ENCODE peak calls at places on chromosome 13, in eight cellular contexts. P is GM13976, X is endodermal cell, I is fibroblast of lung, Q is B cell, H is fibroblast of mammary gland, Y is nephron progenitor cell, N is thoracic aorta. T is an unnamed sample.

GRCh38 chr13:40336228-40337221 is 329.9 kb downstream of the FOXO1 start:
- DNase-seq in P (no peak), X (no peak), I (no peak), Q (no peak), H (no peak), Y (no peak), N (no peak), T (no peak)

GRCh38 chr13:31351376-31351775 is 151.6 kb downstream of the B3GLCT start:
- DNase-seq in P (no peak), X (no peak), I (no peak), Q (no peak), H (no peak), Y (no peak), N (no peak), T (no peak)

GRCh38 chr13:23687614-23688013 is 117.4 kb downstream of the TNFRSF19 start:
- DNase-seq in P (no peak), X (no peak), I (no peak), Q (no peak), H (no peak), Y (no peak), N (no peak), T (no peak)

GRCh38 chr13:50060718-50061117 is 45.5 kb downstream of the KCNRG start:
- DNase-seq in P (no peak), X (no peak), I (no peak), Q (no peak), H (peak), Y (no peak), N (no peak), T (no peak)

GRCh38 chr13:89567025-89567424 is 1780.5 kb upstream of the MIR17HG start:
- DNase-seq in P (no peak), X (no peak), I (no peak), Q (no peak), H (no peak), Y (no peak), N (no peak), T (no peak)

GRCh38 chr13:79490846-79491245 is 9.9 kb downstream of the NDFIP2 start:
- DNase-seq in P (no peak), X (no peak), I (peak), Q (no peak), H (no peak), Y (no peak), N (no peak), T (no peak)

GRCh38 chr13:66562054-66562453 is 668.1 kb downstream of the PCDH9 start:
- DNase-seq in P (no peak), X (no peak), I (no peak), Q (no peak), H (no peak), Y (no peak), N (no peak), T (no peak)

GRCh38 chr13:98157609-98158008 is 14.7 kb downstream of the FARP1 start:
- DNase-seq in P (no peak), X (no peak), I (no peak), Q (no peak), H (no peak), Y (no peak), N (no peak), T (no peak)

GRCh38 chr13:106033634-106034033 is 501.8 kb downstream of the EFNB2 start:
- DNase-seq in P (no peak), X (no peak), I (peak), Q (no peak), H (peak), Y (no peak), N (no peak), T (no peak)

GRCh38 chr13:31119966-31120733 is 41.6 kb downstream of the HSPH1 start:
- DNase-seq in P (no peak), X (no peak), I (no peak), Q (no peak), H (peak), Y (no peak), N (no peak), T (no peak)

GRCh38 chr13:77729502-77730221 is 32.2 kb downstream of the SLAIN1 start:
- DNase-seq in P (peak), X (no peak), I (no peak), Q (no peak), H (no peak), Y (no peak), N (no peak), T (no peak)

GRCh38 chr13:102033719-102034446 is 368.0 kb downstream of the FGF14 start:
- DNase-seq in P (no peak), X (no peak), I (no peak), Q (no peak), H (no peak), Y (no peak), N (no peak), T (no peak)

GRCh38 chr13:109785141-109785891 is 1.1 kb downstream of the IRS2 start:
- DNase-seq in P (no peak), X (peak), I (peak), Q (peak), H (peak), Y (peak), N (no peak), T (peak)

GRCh38 chr13:60412909-60413616 is 16.0 kb downstream of the TDRD3 start:
- DNase-seq in P (no peak), X (no peak), I (no peak), Q (no peak), H (no peak), Y (no peak), N (no peak), T (no peak)

GRCh38 chr13:94588575-94588974 is 7.4 kb downstream of the TGDS start:
- DNase-seq in P (no peak), X (no peak), I (no peak), Q (no peak), H (no peak), Y (no peak), N (no peak), T (no peak)

GRCh38 chr13:70623260-70623659 is 515.0 kb upstream of the KLHL1 start:
- DNase-seq in P (peak), X (no peak), I (peak), Q (no peak), H (peak), Y (no peak), N (no peak), T (no peak)

GRCh38 chr13:24148414-24149305 is 11.9 kb upstream of the SPATA13 start:
- DNase-seq in P (no peak), X (peak), I (peak), Q (no peak), H (peak), Y (no peak), N (no peak), T (no peak)

GRCh38 chr13:48579167-48579918 is 46.5 kb upstream of the RCBTB2 start:
- DNase-seq in P (peak), X (no peak), I (no peak), Q (peak), H (no peak), Y (no peak), N (no peak), T (no peak)

GRCh38 chr13:73138276-73138950 is 79.6 kb downstream of the KLF5 start:
- DNase-seq in P (no peak), X (no peak), I (peak), Q (no peak), H (peak), Y (peak), N (no peak), T (no peak)

GRCh38 chr13:37446503-37446902 is 152.1 kb downstream of the POSTN start:
- DNase-seq in P (no peak), X (no peak), I (peak), Q (no peak), H (peak), Y (no peak), N (no peak), T (no peak)

GRCh38 chr13:29507356-29507755 is 88.1 kb downstream of the SLC7A1 start:
- DNase-seq in P (no peak), X (no peak), I (no peak), Q (peak), H (peak), Y (no peak), N (no peak), T (no peak)

GRCh38 chr13:30846844-30847243 is 59.2 kb upstream of the MEDAG start:
- DNase-seq in P (no peak), X (no peak), I (no peak), Q (no peak), H (no peak), Y (no peak), N (no peak), T (no peak)

GRCh38 chr13:40252241-40252640 is 414.2 kb downstream of the FOXO1 start:
- DNase-seq in P (no peak), X (no peak), I (no peak), Q (no peak), H (no peak), Y (no peak), N (no peak), T (no peak)

GRCh38 chr13:83085186-83085900 is 796.9 kb downstream of the SLITRK1 start:
- DNase-seq in P (no peak), X (no peak), I (peak), Q (no peak), H (peak), Y (no peak), N (no peak), T (no peak)

GRCh38 chr13:35552172-35552844 is 75.8 kb upstream of the MAB21L1 start:
- DNase-seq in P (no peak), X (no peak), I (peak), Q (no peak), H (peak), Y (no peak), N (no peak), T (no peak)

GRCh38 chr13:50230365-50230978 is 215.2 kb downstream of the KCNRG start:
- DNase-seq in P (no peak), X (no peak), I (peak), Q (peak), H (peak), Y (no peak), N (no peak), T (no peak)

GRCh38 chr13:28568286-28568685 is 73.4 kb upstream of the FLT1 start:
- DNase-seq in P (no peak), X (no peak), I (peak), Q (no peak), H (no peak), Y (no peak), N (no peak), T (no peak)

GRCh38 chr13:80239571-80240255 is 101.2 kb downstream of the SPRY2 start:
- DNase-seq in P (no peak), X (no peak), I (peak), Q (no peak), H (no peak), Y (no peak), N (no peak), T (no peak)

GRCh38 chr13:19663416-19663979 is 30.0 kb downstream of the MPHOSPH8 start:
- DNase-seq in P (no peak), X (no peak), I (no peak), Q (no peak), H (no peak), Y (no peak), N (no peak), T (no peak)

GRCh38 chr13:104779311-104779710 is 1713.1 kb upstream of the SLC10A2 start:
- DNase-seq in P (no peak), X (peak), I (peak), Q (no peak), H (peak), Y (peak), N (no peak), T (no peak)

GRCh38 chr13:28099396-28100148 is 804 bp downstream of the FLT3 start:
- DNase-seq in P (peak), X (peak), I (no peak), Q (peak), H (no peak), Y (no peak), N (no peak), T (no peak)

DNA sequence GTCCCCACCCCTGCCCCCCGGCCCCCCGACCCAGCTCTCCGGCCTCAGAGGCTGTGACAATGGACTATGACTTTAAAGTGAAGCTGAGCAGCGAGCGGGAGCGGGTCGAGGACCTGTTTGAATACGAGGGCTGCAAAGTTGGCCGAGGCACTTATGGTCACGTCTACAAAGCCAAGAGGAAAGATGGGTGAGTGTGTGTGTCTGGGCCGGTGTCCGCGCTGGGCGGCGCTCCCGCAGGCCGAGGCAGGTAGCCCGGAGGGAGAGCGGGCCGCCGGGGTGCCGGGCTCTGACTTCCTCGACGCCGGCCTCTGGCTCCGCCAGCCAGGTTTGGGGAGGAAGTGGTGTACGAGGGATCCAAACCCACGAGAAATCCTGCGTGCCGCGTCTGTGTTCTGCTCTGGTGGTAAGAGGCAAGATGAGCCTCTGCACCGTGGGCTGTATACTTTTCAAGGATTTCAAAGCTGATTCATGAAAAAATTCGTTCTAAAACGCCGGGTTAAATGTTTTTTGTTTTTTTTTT is 714 bp downstream of the CDK8 start:
- DNase-seq in P (peak), X (peak), I (peak), Q (peak), H (peak), Y (peak), N (peak), T (peak)
- TF ChIP-seq CTCF in P (no peak), X (peak), I (no peak), Q (no peak), H (no peak), Y (no peak), N (no peak), T (no peak)

GRCh38 chr13:74883834-74884233 is 598.1 kb downstream of the TBC1D4 start:
- DNase-seq in P (no peak), X (no peak), I (no peak), Q (no peak), H (peak), Y (no peak), N (no peak), T (no peak)
- TF ChIP-seq CTCF in P (no peak), X (peak), I (no peak), Q (no peak), H (peak), Y (no peak), N (no peak), T (peak)

DNA sequence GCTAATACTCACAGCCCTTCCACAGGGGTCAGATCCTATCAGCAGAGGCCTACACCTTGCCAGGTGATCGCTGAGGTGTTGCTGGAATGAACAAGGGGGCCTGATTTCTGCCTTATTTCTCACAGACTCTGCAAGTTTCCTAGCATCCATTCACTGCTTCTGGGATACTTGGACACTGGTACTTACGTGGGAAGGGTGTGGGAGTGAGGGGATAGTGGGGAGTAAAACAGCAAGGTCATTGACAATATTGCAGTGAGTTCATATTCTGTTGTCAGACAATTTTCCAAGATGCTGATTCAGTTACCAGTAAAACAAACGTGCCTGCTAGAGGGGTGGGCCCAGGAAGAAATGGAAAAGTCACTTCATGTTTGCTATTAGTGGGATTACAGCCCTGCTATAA is 276.5 kb downstream of the SHISA2 start:
- DNase-seq in P (no peak), X (no peak), I (no peak), Q (no peak), H (no peak), Y (no peak), N (no peak), T (no peak)
- TF ChIP-seq CTCF in P (no peak), X (no peak), I (no peak), Q (no peak), H (no peak), Y (no peak), N (no peak), T (no peak)

DNA sequence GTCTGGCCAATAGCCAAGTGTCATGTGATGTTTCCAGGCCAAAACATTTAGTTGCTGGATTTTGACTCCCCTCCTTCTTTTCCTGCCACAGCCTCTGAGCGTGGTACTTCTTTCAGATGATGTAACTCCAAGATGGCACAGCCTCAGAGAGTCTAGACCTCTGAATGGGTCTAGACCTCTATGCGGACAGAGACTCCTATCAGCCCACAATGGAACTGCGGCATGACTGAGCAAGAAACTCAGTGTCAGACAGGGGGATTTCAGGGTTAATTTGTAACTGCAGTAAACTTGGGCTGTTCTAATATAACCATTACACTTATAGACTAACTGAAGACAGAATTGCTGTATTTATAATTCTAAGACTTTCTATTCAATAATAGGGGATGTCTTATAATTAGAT is 42.6 kb upstream of the ZDHHC20 start:
- DNase-seq in P (no peak), X (peak), I (no peak), Q (no peak), H (no peak), Y (no peak), N (no peak), T (no peak)
- TF ChIP-seq CTCF in P (no peak), X (peak), I (no peak), Q (no peak), H (peak), Y (no peak), N (no peak), T (no peak)

DNA sequence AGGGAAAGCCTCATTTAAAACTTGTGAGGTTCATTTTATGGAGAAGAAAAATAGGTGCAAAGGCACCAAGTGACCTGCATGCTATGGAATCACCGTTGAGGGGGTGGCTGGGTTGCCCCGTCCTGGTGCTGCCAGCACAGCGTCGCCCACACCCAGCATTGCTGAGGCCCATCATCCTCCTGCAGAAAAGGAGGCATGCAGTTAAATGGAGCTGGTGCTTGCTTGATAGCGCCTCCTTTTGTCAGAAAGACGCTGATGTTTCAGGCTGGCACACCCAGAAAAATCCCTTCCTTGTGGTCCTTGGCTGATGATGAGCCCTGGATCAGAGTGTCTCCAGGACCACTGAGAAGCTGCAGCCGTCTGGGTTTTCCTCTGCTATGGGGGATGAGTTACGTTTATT is 36.9 kb downstream of the DHRS12 start:
- DNase-seq in P (no peak), X (peak), I (no peak), Q (no peak), H (no peak), Y (no peak), N (no peak), T (no peak)
- TF ChIP-seq CTCF in P (no peak), X (peak), I (no peak), Q (no peak), H (peak), Y (no peak), N (no peak), T (no peak)

GRCh38 chr13:103203750-103204330 is 137.6 kb upstream of the SLC10A2 start:
- DNase-seq in P (no peak), X (no peak), I (no peak), Q (no peak), H (no peak), Y (no peak), N (no peak), T (no peak)
- TF ChIP-seq CTCF in P (no peak), X (no peak), I (no peak), Q (no peak), H (no peak), Y (no peak), N (no peak), T (no peak)

DNA sequence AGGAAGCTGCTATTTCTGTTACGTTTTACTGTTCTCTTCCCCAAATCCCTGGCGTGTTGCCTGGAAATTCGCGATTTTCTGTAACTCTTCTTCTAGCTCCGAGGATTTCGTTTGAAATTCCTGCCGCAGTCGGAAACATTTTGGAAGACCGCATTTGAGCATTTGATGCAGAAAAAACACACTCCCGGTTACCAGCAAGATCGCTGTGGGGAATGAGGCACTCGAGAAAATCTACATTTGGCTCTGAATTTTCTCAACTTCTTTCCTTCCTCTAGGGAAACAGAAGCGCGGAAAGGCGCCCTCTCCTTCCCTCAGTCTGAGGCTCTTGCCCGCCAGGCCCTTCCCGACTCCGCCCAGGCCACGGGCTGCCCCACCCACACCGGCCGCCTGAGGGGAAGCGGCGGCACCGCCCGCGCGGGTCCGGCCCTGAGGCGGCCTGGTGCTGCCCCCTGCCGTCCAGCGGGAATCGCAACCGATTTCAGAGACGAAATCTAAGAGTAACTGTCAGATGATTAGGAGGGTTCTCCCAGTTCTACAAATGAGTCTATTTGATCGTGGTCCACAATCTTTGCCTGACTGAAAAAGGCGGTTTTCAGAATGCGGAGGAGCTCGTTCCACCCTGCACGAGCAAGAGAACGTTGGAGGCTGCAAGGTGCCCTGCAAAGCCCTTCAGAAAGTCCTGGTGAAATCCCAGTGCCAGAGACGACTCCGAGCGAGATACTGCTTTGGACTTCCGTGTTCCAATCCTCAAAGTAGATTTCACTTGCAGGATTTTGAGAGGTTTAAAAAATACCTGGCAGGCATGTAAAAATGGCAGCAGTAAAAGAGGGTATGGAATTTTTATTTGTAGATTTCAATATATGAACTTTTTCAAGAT is 18.4 kb upstream of the TUBGCP3 start:
- DNase-seq in P (peak), X (peak), I (peak), Q (peak), H (peak), Y (peak), N (peak), T (peak)
- TF ChIP-seq CTCF in P (peak), X (peak), I (peak), Q (peak), H (peak), Y (peak), N (peak), T (peak)

DNA sequence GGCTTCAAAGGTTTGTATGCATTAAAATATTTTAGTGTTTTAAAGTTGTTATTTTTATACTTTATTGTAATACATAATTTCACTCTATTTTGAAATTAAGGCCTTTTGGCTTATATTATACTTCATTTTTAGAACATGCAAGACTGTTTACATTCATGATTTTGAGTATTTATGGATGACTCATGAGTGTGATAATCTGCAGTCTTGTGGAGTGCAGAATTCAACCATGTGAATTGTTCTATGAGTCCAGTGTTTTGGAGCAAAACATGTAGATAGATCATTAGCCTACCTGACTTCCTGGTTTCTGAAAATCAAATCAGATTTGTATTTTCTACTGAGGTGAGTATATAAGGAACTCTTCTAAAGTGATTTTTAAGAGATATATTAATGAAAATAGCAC is 241.8 kb downstream of the PCCA start:
- DNase-seq in P (no peak), X (no peak), I (peak), Q (no peak), H (peak), Y (no peak), N (no peak), T (no peak)
- TF ChIP-seq CTCF in P (no peak), X (no peak), I (no peak), Q (no peak), H (no peak), Y (no peak), N (no peak), T (no peak)